ENCODE peak calls at places on chromosomes 1 and 21, in four cellular contexts. Z is HFFc6, J is ecto neural progenitor cell, S is neural crest cell. M is an unnamed sample.

GRCh38 chr1:192584951-192585350 is 9.4 kb downstream of the RGS1 start:
- DNase-seq in Z (no peak), J (no peak), S (no peak), M (no peak)

GRCh38 chr1:243917177-243917862 is 67.3 kb upstream of the AKT3 start:
- DNase-seq in Z (peak; percentile 80), J (peak; percentile 84), S (peak; percentile 28), M (peak; percentile 76)

GRCh38 chr21:43921979-43922945 is 57.2 kb downstream of the AGPAT3 start:
- DNase-seq in Z (no peak), J (no peak), S (no peak), M (no peak)

GRCh38 chr1:43858324-43858723 is 75.3 kb upstream of the ARTN start:
- DNase-seq in Z (peak; percentile 98), J (peak; percentile 58), S (no peak), M (peak; percentile 90)

GRCh38 chr1:201184734-201185453 is 5.7 kb upstream of the IGFN1 start:
- DNase-seq in Z (peak; percentile 84), J (peak; percentile 58), S (peak; percentile 8), M (peak; percentile 92)

GRCh38 chr1:16180291-16180824 is 24.5 kb upstream of the EPHA2 start:
- DNase-seq in Z (peak; percentile 46), J (no peak), S (no peak), M (peak; percentile 22)

GRCh38 chr1:167601442-167602380 is 28.3 kb upstream of the RCSD1 start:
- DNase-seq in Z (no peak), J (no peak), S (no peak), M (peak; percentile 11)

GRCh38 chr1:185551008-185551407 is 183.2 kb upstream of the HMCN1 start:
- DNase-seq in Z (no peak), J (no peak), S (no peak), M (no peak)

GRCh38 chr1:228340686-228341449 is 65.8 kb downstream of the TRIM11 start:
- DNase-seq in Z (no peak), J (no peak), S (no peak), M (no peak)

GRCh38 chr1:89260575-89261275 is 11.9 kb downstream of the GBP5 start:
- DNase-seq in Z (no peak), J (no peak), S (no peak), M (peak; percentile 59)

GRCh38 chr1:108791790-108792189 is 45.3 kb downstream of the STXBP3 start:
- DNase-seq in Z (no peak), J (no peak), S (no peak), M (no peak)

GRCh38 chr21:42847726-42848125 is 31.6 kb downstream of the WDR4 start:
- DNase-seq in Z (no peak), J (no peak), S (no peak), M (no peak)

GRCh38 chr21:44751186-44751798 is 39.9 kb upstream of the TSPEAR start:
- DNase-seq in Z (no peak), J (no peak), S (no peak), M (no peak)

GRCh38 chr1:202123336-202123813 is 658 bp downstream of the GPR37L1 start:
- DNase-seq in Z (no peak), J (no peak), S (no peak), M (no peak)

GRCh38 chr1:212950243-212951057 is at the start of gene VASH2:
- DNase-seq in Z (peak; percentile 19), J (peak; percentile 91), S (peak; percentile 79), M (peak; percentile 92)

GRCh38 chr1:30750751-30751291 is 6.8 kb downstream of the LAPTM5 start:
- DNase-seq in Z (no peak), J (no peak), S (no peak), M (no peak)

GRCh38 chr1:23980725-23981063 is 567 bp upstream of the SRSF10 start:
- DNase-seq in Z (no peak), J (peak; percentile 58), S (peak; percentile 22), M (peak; percentile 5)

GRCh38 chr1:61244114-61244513 is 161.8 kb downstream of the NFIA start:
- DNase-seq in Z (no peak), J (no peak), S (no peak), M (peak; percentile 54)

GRCh38 chr1:201807958-201808632 is 20.9 kb upstream of the IPO9 start:
- DNase-seq in Z (no peak), J (no peak), S (no peak), M (no peak)

GRCh38 chr1:22287946-22288520 is 145.1 kb upstream of the WNT4 start:
- DNase-seq in Z (no peak), J (peak; percentile 45), S (no peak), M (no peak)

GRCh38 chr1:33390550-33390949 is 40.3 kb downstream of the PHC2 start:
- DNase-seq in Z (peak; percentile 79), J (no peak), S (no peak), M (peak; percentile 34)

M was measured in AG08395.